ENCODE peak calls at places on chromosomes 1 and 21, in four cellular contexts. Y is K562, I is HepG2, X is HEK293T. S is an unnamed sample.

GRCh38 chr1:221884821-221885220 is 142.9 kb upstream of the DUSP10 start:
- DNase-seq in X (no peak), I (no peak), Y (no peak), S (no peak)

GRCh38 chr1:47696404-47696910 is 258.6 kb downstream of the FOXD2 start:
- DNase-seq in I (no peak), X (no peak), Y (no peak), S (no peak)

GRCh38 chr1:3551711-3552110 is 59.6 kb downstream of the MEGF6 start:
- DNase-seq in X (no peak), Y (no peak), I (no peak), S (no peak)

GRCh38 chr21:39009587-39010225 is 173.5 kb downstream of the PSMG1 start:
- DNase-seq in Y (no peak), I (no peak), X (no peak), S (no peak)

GRCh38 chr1:24553931-24554330 is 2.0 kb upstream of the NCMAP start:
- DNase-seq in X (no peak), Y (no peak), I (no peak), S (no peak)

GRCh38 chr1:58154256-58154655 is 392.3 kb downstream of the OMA1 start:
- DNase-seq in I (no peak), X (no peak), Y (no peak), S (no peak)

GRCh38 chr21:45309069-45309521 is 21.4 kb upstream of the POFUT2 start:
- DNase-seq in Y (peak; percentile 80), I (peak; percentile 69), X (peak; percentile 87), S (no peak)

GRCh38 chr1:220808501-220809186 is 21.9 kb downstream of the MTARC1 start:
- DNase-seq in Y (no peak), I (no peak), X (no peak), S (no peak)

GRCh38 chr1:44828841-44829440 is 14.1 kb downstream of the PTCH2 start:
- DNase-seq in I (no peak), Y (no peak), X (no peak), S (no peak)

GRCh38 chr21:45644041-45644906 is 749 bp downstream of the PCBP3 start:
- DNase-seq in X (no peak), I (no peak), Y (peak; percentile 50), S (no peak)

GRCh38 chr1:151816964-151817730 is 11.9 kb upstream of the LINGO4 start:
- DNase-seq in Y (no peak), X (no peak), I (no peak), S (no peak)

GRCh38 chr1:246158131-246158530 is 348.9 kb downstream of the SMYD3 start:
- DNase-seq in I (no peak), X (no peak), Y (no peak), S (no peak)

GRCh38 chr1:115641762-115642167 is at the start of gene VANGL1:
- DNase-seq in X (peak; percentile 84), Y (peak; percentile 96), I (peak; percentile 34), S (no peak)

GRCh38 chr1:10693497-10694273 is 102.8 kb downstream of the CASZ1 start:
- DNase-seq in X (peak; percentile 55), Y (peak; percentile 67), I (no peak), S (no peak)

GRCh38 chr1:17185485-17185860 is 19.5 kb upstream of the PADI1 start:
- DNase-seq in Y (no peak), X (no peak), I (no peak), S (no peak)

GRCh38 chr1:185914089-185914488 is 179.9 kb downstream of the HMCN1 start:
- DNase-seq in Y (no peak), X (no peak), I (no peak), S (no peak)

GRCh38 chr1:166089804-166090203 is 77.0 kb downstream of the FAM78B start:
- DNase-seq in I (no peak), X (no peak), Y (no peak), S (peak; percentile 19)

GRCh38 chr1:217076902-217077301 is 353.7 kb upstream of the ESRRG start:
- DNase-seq in Y (no peak), I (no peak), X (no peak), S (no peak)

GRCh38 chr1:36352141-36352909 is 28.9 kb upstream of the EVA1B start:
- DNase-seq in I (peak; percentile 53), X (no peak), Y (no peak), S (no peak)

GRCh38 chr1:241592273-241592958 is 47.8 kb downstream of the CHML start:
- DNase-seq in Y (peak; percentile 2), I (no peak), X (no peak), S (peak; percentile 13)

GRCh38 chr1:12595839-12596821 is 21.9 kb downstream of the DHRS3 start:
- DNase-seq in X (no peak), I (no peak), Y (no peak), S (no peak)

GRCh38 chr1:109619655-109620395 is at the start of gene AMPD2:
- DNase-seq in X (peak; percentile 96), I (peak; percentile 69), Y (peak; percentile 97), S (peak; percentile 48)

GRCh38 chr1:17692645-17693044 is 62.5 kb upstream of the ACTL8 start:
- DNase-seq in I (no peak), Y (no peak), X (no peak), S (no peak)

GRCh38 chr1:27821761-27822315 is 8.7 kb upstream of the PPP1R8 start:
- DNase-seq in X (no peak), Y (no peak), I (no peak), S (no peak)

DNA sequence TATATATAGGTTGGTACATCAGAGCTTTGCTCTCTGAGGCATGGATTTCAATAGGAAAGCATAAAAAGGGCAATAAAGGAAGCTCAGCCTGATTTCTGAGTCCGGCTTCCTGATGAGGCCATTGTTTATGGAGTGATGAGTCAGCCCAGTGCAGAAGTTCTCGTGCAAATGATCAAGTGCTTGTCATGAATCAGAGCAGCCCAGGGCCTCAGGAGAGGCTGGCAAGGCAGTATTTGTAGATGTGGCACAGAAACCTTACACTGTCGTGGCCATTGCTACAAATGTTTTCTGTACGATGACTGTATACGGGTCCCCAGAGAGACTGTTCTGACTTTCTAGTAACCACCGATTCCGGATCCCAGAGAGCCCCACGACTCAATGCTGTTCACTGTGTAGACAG is 26.7 kb downstream of the UMODL1 start:
- DNase-seq in I (peak; percentile 55), Y (no peak), X (peak; percentile 65), S (no peak)
- TF ChIP-seq FOXK2 in I (no peak), Y (no peak), X (no peak), S (no peak)

DNA sequence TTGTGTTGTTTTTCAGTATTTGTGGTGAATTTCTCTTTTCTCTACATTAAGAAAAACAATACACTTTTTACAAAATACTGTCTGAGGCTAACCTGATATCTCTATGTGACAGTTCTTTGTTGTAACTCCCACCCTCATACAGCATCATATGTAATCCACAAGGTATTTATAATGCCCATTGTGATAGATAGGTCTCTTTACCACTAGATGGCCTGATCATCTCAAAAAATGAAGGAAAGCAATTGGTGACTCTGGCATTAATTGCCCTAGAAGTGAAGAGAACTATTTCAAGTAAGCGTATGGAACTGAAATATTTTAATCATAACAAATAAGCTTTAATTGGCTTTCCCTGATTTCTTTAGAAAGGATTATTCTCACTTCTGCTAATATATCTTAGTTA is 36.2 kb upstream of the HFM1 start:
- DNase-seq in I (peak; percentile 3), X (no peak), Y (no peak), S (no peak)
- TF ChIP-seq FOXK2 in I (no peak), X (no peak), Y (no peak), S (no peak)

GRCh38 chr1:15455522-15455921 is 1.0 kb upstream of the CELA2A start:
- DNase-seq in I (no peak), X (no peak), Y (no peak), S (peak; percentile 35)

GRCh38 chr1:15456313-15456954 is at the start of gene CELA2A:
- DNase-seq in I (no peak), X (no peak), Y (no peak), S (no peak)

GRCh38 chr1:15457484-15458027 is 1.0 kb downstream of the CELA2A start:
- DNase-seq in Y (no peak), X (no peak), I (no peak), S (no peak)

GRCh38 chr1:15465674-15466073 is 9.1 kb downstream of the CELA2A start:
- DNase-seq in I (no peak), X (no peak), Y (peak; percentile 34), S (no peak)

GRCh38 chr1:15459771-15460719 is 3.5 kb downstream of the CELA2A start:
- DNase-seq in I (no peak), Y (no peak), X (no peak), S (no peak)
- TF ChIP-seq FOXK2 in I (no peak), Y (no peak), X (no peak), S (no peak)

DNA sequence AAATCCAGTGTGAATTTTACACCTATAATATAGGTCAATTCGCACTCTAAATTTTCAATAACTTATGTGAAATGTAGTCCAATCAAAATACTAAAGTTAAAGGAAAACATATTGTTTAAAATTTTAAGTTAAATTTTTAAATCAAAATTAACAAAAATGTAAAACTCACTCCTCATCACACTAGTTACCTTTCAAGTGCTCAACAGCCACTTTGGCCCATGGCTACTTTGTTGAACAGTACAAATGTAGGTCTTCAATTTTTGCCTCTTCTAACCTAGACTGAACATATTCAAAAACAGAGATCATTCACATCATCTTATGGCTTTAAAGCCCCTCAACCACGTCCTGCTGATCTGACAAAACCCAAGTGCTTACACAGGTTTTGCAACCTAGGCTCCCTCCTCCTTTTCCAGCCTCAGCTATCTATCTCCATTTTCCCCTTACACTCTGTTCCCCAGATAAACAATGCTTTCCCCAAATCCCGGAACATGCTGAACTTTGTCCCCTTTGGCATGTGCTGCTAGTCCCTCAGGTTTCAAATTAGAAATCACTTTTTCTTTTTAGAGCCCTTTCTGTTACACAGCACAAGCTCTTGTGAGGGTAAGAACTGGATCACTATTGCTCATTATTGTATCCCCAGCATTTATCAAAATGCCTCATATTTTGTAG is 110.6 kb downstream of the AKT3 start:
- DNase-seq in I (peak; percentile 1), Y (no peak), X (no peak), S (no peak)
- TF ChIP-seq FOXK2 in I (no peak), Y (no peak), X (no peak), S (no peak)

GRCh38 chr1:232538224-232538942 is 91.5 kb downstream of the SIPA1L2 start:
- DNase-seq in I (peak; percentile 2), X (peak; percentile 66), Y (no peak), S (no peak)
- TF ChIP-seq FOXK2 in I (no peak), X (no peak), Y (no peak), S (no peak)

GRCh38 chr1:14441302-14441741 is 157.2 kb upstream of the KAZN start:
- DNase-seq in Y (no peak), I (no peak), X (no peak), S (no peak)
- TF ChIP-seq FOXK2 in Y (no peak), I (no peak), X (no peak), S (no peak)

DNA sequence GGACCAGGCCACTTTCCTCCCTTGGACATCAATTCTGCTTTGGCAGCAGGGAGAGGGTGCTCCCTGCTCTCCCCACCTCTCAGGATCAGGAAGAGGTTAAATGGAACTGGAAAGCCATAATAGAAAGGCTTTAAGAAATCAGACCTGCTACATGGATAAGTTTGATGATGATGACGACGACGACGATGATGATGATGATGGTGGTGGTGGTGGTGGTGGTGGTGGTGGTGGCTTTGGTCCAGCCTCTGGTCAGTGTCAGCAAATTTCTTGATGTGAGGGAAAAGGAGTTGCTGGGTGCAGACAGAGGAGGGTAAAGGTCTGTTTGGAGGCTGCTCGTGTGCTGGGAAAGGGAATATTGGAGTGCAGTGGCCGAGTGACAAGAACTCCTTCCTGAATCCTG is 36.8 kb downstream of the VWA5B1 start:
- DNase-seq in I (no peak), X (no peak), Y (no peak), S (no peak)
- TF ChIP-seq FOXK2 in I (no peak), X (no peak), Y (no peak), S (no peak)